ENCODE peak calls at places on chromosomes 13 and 19, in four cellular contexts. O is HepG2, D is GM12878, R is H1. V is an unnamed sample.

GRCh38 chr13:73717632-73718031 is 416.6 kb downstream of the KLF12 start:
- DNase-seq in R (no peak), O (no peak), D (no peak), V (no peak)

GRCh38 chr13:23321534-23322241 is 111.8 kb downstream of the SACS start:
- DNase-seq in O (peak), R (no peak), D (peak), V (no peak)

GRCh38 chr19:1253514-1254080 is 5.2 kb downstream of the MIDN start:
- DNase-seq in D (no peak), R (no peak), O (peak), V (no peak)

GRCh38 chr19:52590728-52591127 is 20.6 kb downstream of the ZNF701 start:
- DNase-seq in O (no peak), D (no peak), R (no peak), V (no peak)

GRCh38 chr13:98462946-98463345 is 114.0 kb downstream of the STK24 start:
- DNase-seq in D (no peak), O (no peak), R (no peak), V (no peak)

GRCh38 chr13:20457670-20458069 is 68.0 kb downstream of the CRYL1 start:
- DNase-seq in D (no peak), R (no peak), O (no peak), V (no peak)

GRCh38 chr13:40343550-40344269 is 322.7 kb downstream of the FOXO1 start:
- DNase-seq in O (no peak), R (no peak), D (no peak), V (no peak)

GRCh38 chr19:2426661-2427322 is 594 bp downstream of the TIMM13 start:
- DNase-seq in R (peak), D (no peak), O (peak), V (peak)

GRCh38 chr13:111202745-111203144 is 87.6 kb downstream of the ARHGEF7 start:
- DNase-seq in R (no peak), O (no peak), D (no peak), V (no peak)

GRCh38 chr13:19150712-19151228 is 30.9 kb downstream of the TUBA3C start:
- DNase-seq in R (no peak), D (no peak), O (no peak), V (no peak)

GRCh38 chr19:38389101-38389925 is 816 bp downstream of the SPRED3 start:
- DNase-seq in O (no peak), R (peak), D (no peak), V (no peak)

GRCh38 chr19:47445527-47445926 is 26.2 kb downstream of the SLC8A2 start:
- DNase-seq in D (no peak), O (no peak), R (no peak), V (no peak)

GRCh38 chr13:97889803-97890202 is 63.7 kb upstream of the IPO5 start:
- DNase-seq in R (no peak), O (no peak), D (no peak), V (no peak)

GRCh38 chr13:105630411-105630810 is 905.1 kb downstream of the EFNB2 start:
- DNase-seq in O (no peak), R (no peak), D (no peak), V (no peak)

GRCh38 chr19:46813570-46814358 is 25.4 kb upstream of the SLC1A5 start:
- DNase-seq in O (peak), R (no peak), D (no peak), V (no peak)

GRCh38 chr19:11007376-11007775 is 46.5 kb downstream of the SMARCA4 start:
- DNase-seq in O (no peak), D (no peak), R (no peak), V (no peak)

GRCh38 chr19:12318782-12319413 is 14.5 kb downstream of the ZNF563 start:
- DNase-seq in O (no peak), D (no peak), R (no peak), V (no peak)

GRCh38 chr13:112953591-112954487 is 15.2 kb upstream of the MCF2L start:
- DNase-seq in R (no peak), O (peak), D (no peak), V (no peak)

GRCh38 chr19:36103040-36103626 is 7.8 kb upstream of the OVOL3 start:
- DNase-seq in R (no peak), O (no peak), D (no peak), V (no peak)

GRCh38 chr13:99028890-99029289 is 51.0 kb upstream of the DOCK9 start:
- DNase-seq in O (no peak), D (no peak), R (peak), V (no peak)

GRCh38 chr19:13132471-13133166 is 14.6 kb downstream of the NACC1 start:
- DNase-seq in R (no peak), O (no peak), D (no peak), V (no peak)

GRCh38 chr13:99191900-99192399 is 8.7 kb upstream of the UBAC2 start:
- DNase-seq in R (no peak), O (no peak), D (no peak), V (no peak)

GRCh38 chr13:52850396-52851152 is 2.1 kb upstream of the PCDH8 start:
- DNase-seq in R (peak), D (no peak), O (peak), V (peak)

GRCh38 chr19:55463583-55464031 is 944 bp downstream of the C19orf85 start:
- DNase-seq in O (no peak), R (no peak), D (no peak), V (no peak)

GRCh38 chr19:11698231-11698630 is 40.5 kb downstream of the ZNF823 start:
- DNase-seq in O (no peak), D (no peak), R (no peak), V (no peak)

GRCh38 chr13:21641629-21642028 is 29.2 kb upstream of the FGF9 start:
- DNase-seq in O (no peak), R (no peak), D (no peak), V (no peak)

GRCh38 chr13:73304442-73304841 is 245.6 kb downstream of the KLF5 start:
- DNase-seq in D (no peak), O (no peak), R (no peak), V (no peak)

GRCh38 chr13:111952814-111953213 is 114.1 kb upstream of the SOX1 start:
- DNase-seq in R (peak), D (no peak), O (no peak), V (no peak)

GRCh38 chr19:50409347-50409746 is 9.4 kb upstream of the SPIB start:
- DNase-seq in O (no peak), D (no peak), R (no peak), V (no peak)

GRCh38 chr13:102461302-102461701 is 59.5 kb upstream of the FGF14 start:
- DNase-seq in R (no peak), O (no peak), D (no peak), V (no peak)

GRCh38 chr19:277581-278165 is 13.5 kb downstream of the PLPP2 start:
- DNase-seq in R (peak), D (no peak), O (no peak), V (no peak)

GRCh38 chr19:30846102-30846501 is 473.9 kb downstream of the ZNF536 start:
- DNase-seq in O (no peak), R (no peak), D (no peak), V (no peak)

GRCh38 chr19:33778089-33778791 is 18.4 kb upstream of the KCTD15 start:
- DNase-seq in R (peak), O (peak), D (peak), V (peak)

GRCh38 chr13:20303636-20304035 is 71.5 kb upstream of the GJB6 start:
- DNase-seq in O (no peak), D (no peak), R (no peak), V (no peak)

GRCh38 chr13:112733661-112734379 is 44.0 kb downstream of the ATP11A start:
- DNase-seq in O (no peak), D (no peak), R (no peak), V (no peak)

DNA sequence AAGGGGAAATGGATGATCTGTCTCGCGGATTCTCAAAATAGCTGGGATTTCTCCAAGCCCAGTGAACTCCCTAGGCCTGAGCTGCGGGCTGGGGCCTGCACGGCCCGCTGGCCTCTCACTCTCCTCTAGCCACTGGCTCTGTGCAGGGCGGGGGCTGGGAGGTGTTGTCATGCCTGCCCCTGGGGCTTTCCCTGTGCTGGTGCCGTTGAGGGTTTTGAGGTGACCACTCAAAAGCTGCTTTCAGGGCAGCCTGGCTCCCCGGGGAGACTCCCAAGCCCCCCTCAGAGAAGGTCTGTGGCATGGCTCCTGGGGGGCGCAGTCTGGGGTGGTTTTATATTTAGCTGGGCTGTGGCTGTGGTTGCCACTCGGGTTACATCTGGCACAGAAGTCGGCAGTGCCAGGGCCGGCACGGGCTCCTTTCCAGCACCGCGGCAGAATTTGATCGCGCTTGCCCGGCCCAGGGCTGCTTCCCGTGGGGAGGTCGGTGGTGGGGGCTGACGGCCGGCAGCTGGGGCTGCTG is 10.0 kb downstream of the NDUFB7 start:
- DNase-seq in O (no peak), D (no peak), R (no peak), V (no peak)
- TF ChIP-seq POLR2A in O (no peak), D (no peak), R (no peak), V (no peak)

GRCh38 chr13:75636339-75637095 is 387 bp downstream of the LMO7 start:
- DNase-seq in R (peak), D (no peak), O (peak), V (peak)

GRCh38 chr13:75633285-75633684 is 2.8 kb upstream of the LMO7 start:
- DNase-seq in D (no peak), O (peak), R (no peak), V (no peak)

GRCh38 chr13:75635621-75636338 is at the start of gene LMO7:
- DNase-seq in O (peak), D (no peak), R (peak), V (peak)

GRCh38 chr13:75637101-75637774 is 1.1 kb downstream of the LMO7 start:
- DNase-seq in R (no peak), D (no peak), O (no peak), V (no peak)

DNA sequence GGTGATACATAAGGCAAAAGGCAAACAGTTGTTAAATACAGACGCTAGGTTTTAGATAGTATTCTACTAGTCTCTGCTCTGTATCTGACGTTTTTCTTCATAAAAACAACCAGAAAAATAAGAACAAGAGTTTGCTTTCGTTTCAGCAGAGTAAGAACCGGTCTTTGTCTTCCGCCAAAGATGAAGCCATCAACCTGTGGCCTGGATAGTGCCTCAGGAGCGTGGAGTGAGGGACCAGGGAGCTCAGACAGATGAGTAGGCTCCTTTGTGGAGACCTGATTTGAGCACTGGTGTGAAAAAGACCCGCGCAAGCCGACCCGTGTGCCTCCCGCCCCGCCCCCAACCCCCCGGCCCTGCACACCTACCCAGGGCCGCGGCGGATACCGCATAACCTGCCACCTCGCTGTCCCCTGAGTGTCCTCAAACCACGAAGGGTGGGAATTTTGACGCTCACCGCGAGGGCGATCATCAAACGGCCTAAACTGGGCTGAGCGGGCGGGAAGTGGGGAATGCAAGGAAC is 969 bp upstream of the LMO7 start:
- DNase-seq in D (no peak), R (no peak), O (peak), V (no peak)
- TF ChIP-seq TAF1 in D (no peak), R (no peak), O (no peak), V (no peak)

GRCh38 chr19:49135686-49136085 is 16.3 kb downstream of the PPFIA3 start:
- DNase-seq in O (no peak), R (no peak), D (no peak), V (no peak)

GRCh38 chr19:49140951-49141350 is 14.2 kb downstream of the HRC start:
- DNase-seq in R (no peak), D (no peak), O (no peak), V (no peak)

GRCh38 chr19:49132974-49133609 is 13.7 kb downstream of the PPFIA3 start:
- DNase-seq in R (peak), D (no peak), O (no peak), V (no peak)

GRCh38 chr19:49133621-49134454 is 14.5 kb downstream of the PPFIA3 start:
- DNase-seq in R (peak), D (no peak), O (no peak), V (no peak)

GRCh38 chr19:49136771-49137171 is 17.4 kb downstream of the PPFIA3 start:
- DNase-seq in R (no peak), D (no peak), O (no peak), V (no peak)
- TF ChIP-seq POLR2AphosphoS5 in R (no peak), D (no peak), O (no peak), V (no peak)

DNA sequence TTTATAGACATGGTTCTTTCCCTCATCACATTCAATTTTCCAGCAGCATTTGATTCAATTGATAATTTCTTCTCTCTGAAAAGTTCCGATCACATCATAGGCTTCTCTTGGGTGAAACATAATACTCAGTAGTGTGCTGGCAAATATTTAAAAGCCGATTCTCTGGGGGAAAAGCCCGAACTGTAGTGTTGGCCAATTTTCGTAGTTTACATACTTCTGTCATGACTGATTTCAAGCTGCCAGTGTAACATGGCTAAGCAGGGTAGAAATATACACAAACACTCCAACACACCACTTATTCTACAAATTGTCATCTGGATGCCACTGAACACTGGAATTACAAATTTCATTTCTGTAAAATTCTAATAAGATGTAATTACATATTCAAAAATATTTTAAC is 56.1 kb upstream of the FREM2 start:
- DNase-seq in D (no peak), O (no peak), R (no peak), V (no peak)
- TF ChIP-seq POLR2A in D (no peak), O (no peak), R (no peak), V (no peak)

V was measured in GM12892.